ENCODE peak calls at places on chromosomes 2 and 18, in eight cellular contexts. One of them, this sample, is unnamed.

GRCh38 chr18:63848159-63848558 is 39.3 kb upstream of the SERPINB2 start:
- DNase-seq in neural progenitor cell: peak; percentile 66
- DNase-seq in pancreas: no peak
- DNase-seq in ovary: no peak
- DNase-seq in left ventricle myocardium inferior: no peak
- DNase-seq in AG04450: peak; percentile 37
- DNase-seq in endodermal cell: no peak
- DNase-seq in A549: peak; percentile 7
- DNase-seq in this sample: no peak

GRCh38 chr2:183162362-183162761 is 38.1 kb downstream of the NUP35 start:
- DNase-seq in neural progenitor cell: no peak
- DNase-seq in pancreas: no peak
- DNase-seq in ovary: no peak
- DNase-seq in left ventricle myocardium inferior: no peak
- DNase-seq in AG04450: peak; percentile 30
- DNase-seq in endodermal cell: no peak
- DNase-seq in A549: no peak
- DNase-seq in this sample: no peak

GRCh38 chr2:63023444-63023843 is 27.2 kb upstream of the OTX1 start:
- DNase-seq in neural progenitor cell: peak; percentile 61
- DNase-seq in pancreas: no peak
- DNase-seq in ovary: no peak
- DNase-seq in left ventricle myocardium inferior: no peak
- DNase-seq in AG04450: no peak
- DNase-seq in endodermal cell: peak; percentile 76
- DNase-seq in A549: peak; percentile 37
- DNase-seq in this sample: no peak

GRCh38 chr2:191385416-191386160 is 140.4 kb downstream of the MYO1B start:
- DNase-seq in neural progenitor cell: no peak
- DNase-seq in pancreas: no peak
- DNase-seq in ovary: no peak
- DNase-seq in left ventricle myocardium inferior: no peak
- DNase-seq in AG04450: no peak
- DNase-seq in endodermal cell: no peak
- DNase-seq in A549: no peak
- DNase-seq in this sample: no peak

GRCh38 chr2:132582360-132582759 is 87.6 kb downstream of the LYPD1 start:
- DNase-seq in neural progenitor cell: no peak
- DNase-seq in pancreas: peak; percentile 25
- DNase-seq in ovary: no peak
- DNase-seq in left ventricle myocardium inferior: no peak
- DNase-seq in AG04450: peak; percentile 29
- DNase-seq in endodermal cell: peak; percentile 51
- DNase-seq in A549: no peak
- DNase-seq in this sample: no peak

GRCh38 chr2:100125641-100126040 is 16.7 kb downstream of the AFF3 start:
- DNase-seq in neural progenitor cell: no peak
- DNase-seq in pancreas: no peak
- DNase-seq in ovary: no peak
- DNase-seq in left ventricle myocardium inferior: no peak
- DNase-seq in AG04450: no peak
- DNase-seq in endodermal cell: peak; percentile 41
- DNase-seq in A549: no peak
- DNase-seq in this sample: no peak

GRCh38 chr18:28767201-28767600 is 590.3 kb upstream of the CDH2 start:
- DNase-seq in neural progenitor cell: no peak
- DNase-seq in pancreas: no peak
- DNase-seq in ovary: no peak
- DNase-seq in left ventricle myocardium inferior: no peak
- DNase-seq in AG04450: no peak
- DNase-seq in endodermal cell: no peak
- DNase-seq in A549: no peak
- DNase-seq in this sample: no peak

GRCh38 chr2:8448822-8449577 is 232.9 kb upstream of the ID2 start:
- DNase-seq in neural progenitor cell: no peak
- DNase-seq in pancreas: no peak
- DNase-seq in ovary: no peak
- DNase-seq in left ventricle myocardium inferior: no peak
- DNase-seq in AG04450: no peak
- DNase-seq in endodermal cell: peak; percentile 33
- DNase-seq in A549: no peak
- DNase-seq in this sample: no peak

GRCh38 chr2:220178991-220179695 is 551.7 kb downstream of the SLC4A3 start:
- DNase-seq in neural progenitor cell: no peak
- DNase-seq in pancreas: no peak
- DNase-seq in ovary: no peak
- DNase-seq in left ventricle myocardium inferior: no peak
- DNase-seq in AG04450: no peak
- DNase-seq in endodermal cell: no peak
- DNase-seq in A549: no peak
- DNase-seq in this sample: no peak

GRCh38 chr2:176398783-176399182 is 129.5 kb downstream of the MTX2 start:
- DNase-seq in neural progenitor cell: no peak
- DNase-seq in pancreas: no peak
- DNase-seq in ovary: no peak
- DNase-seq in left ventricle myocardium inferior: no peak
- DNase-seq in AG04450: no peak
- DNase-seq in endodermal cell: no peak
- DNase-seq in A549: no peak
- DNase-seq in this sample: no peak

GRCh38 chr2:46923011-46923669 is 7.5 kb upstream of the MCFD2 start:
- DNase-seq in neural progenitor cell: no peak
- DNase-seq in pancreas: no peak
- DNase-seq in ovary: no peak
- DNase-seq in left ventricle myocardium inferior: no peak
- DNase-seq in AG04450: no peak
- DNase-seq in endodermal cell: no peak
- DNase-seq in A549: no peak
- DNase-seq in this sample: no peak

GRCh38 chr18:52504589-52504988 is 164.6 kb downstream of the DCC start:
- DNase-seq in neural progenitor cell: no peak
- DNase-seq in pancreas: no peak
- DNase-seq in ovary: no peak
- DNase-seq in left ventricle myocardium inferior: no peak
- DNase-seq in AG04450: no peak
- DNase-seq in endodermal cell: no peak
- DNase-seq in A549: no peak
- DNase-seq in this sample: no peak

GRCh38 chr2:206452750-206453149 is 9.4 kb downstream of the ADAM23 start:
- DNase-seq in neural progenitor cell: no peak
- DNase-seq in pancreas: no peak
- DNase-seq in ovary: no peak
- DNase-seq in left ventricle myocardium inferior: no peak
- DNase-seq in AG04450: no peak
- DNase-seq in endodermal cell: no peak
- DNase-seq in A549: no peak
- DNase-seq in this sample: no peak

GRCh38 chr2:239765076-239765845 is 259.9 kb downstream of the NDUFA10 start:
- DNase-seq in neural progenitor cell: no peak
- DNase-seq in pancreas: no peak
- DNase-seq in ovary: no peak
- DNase-seq in left ventricle myocardium inferior: no peak
- DNase-seq in AG04450: no peak
- DNase-seq in endodermal cell: no peak
- DNase-seq in A549: no peak
- DNase-seq in this sample: peak; percentile 34

GRCh38 chr2:15939854-15940660 is at the start of gene MYCN:
- DNase-seq in neural progenitor cell: peak; percentile 95
- DNase-seq in pancreas: no peak
- DNase-seq in ovary: peak; percentile 72
- DNase-seq in left ventricle myocardium inferior: peak; percentile 43
- DNase-seq in AG04450: no peak
- DNase-seq in endodermal cell: peak; percentile 96
- DNase-seq in A549: peak; percentile 44
- DNase-seq in this sample: no peak
- H3K4me3 ChIP-seq in neural progenitor cell: peak within 1 kb of the TSS; percentile 78
- H3K4me3 ChIP-seq in pancreas: peak within 1 kb of the TSS; percentile 50
- H3K4me3 ChIP-seq in ovary: peak within 1 kb of the TSS; percentile 44
- H3K4me3 ChIP-seq in left ventricle myocardium inferior: peak within 1 kb of the TSS; percentile 73
- H3K4me3 ChIP-seq in AG04450: no peak within 1 kb of the TSS
- H3K4me3 ChIP-seq in endodermal cell: peak within 1 kb of the TSS; percentile 87
- H3K4me3 ChIP-seq in A549: peak within 1 kb of the TSS; percentile 37
- H3K4me3 ChIP-seq in this sample: peak within 1 kb of the TSS; percentile 23

GRCh38 chr18:39604836-39605235 is 2039.2 kb upstream of the CELF4 start:
- DNase-seq in neural progenitor cell: no peak
- DNase-seq in pancreas: no peak
- DNase-seq in ovary: no peak
- DNase-seq in left ventricle myocardium inferior: no peak
- DNase-seq in AG04450: no peak
- DNase-seq in endodermal cell: no peak
- DNase-seq in A549: no peak
- DNase-seq in this sample: no peak
- H3K4me3 ChIP-seq in neural progenitor cell: no peak overlapping the region
- H3K4me3 ChIP-seq in pancreas: no peak overlapping the region
- H3K4me3 ChIP-seq in ovary: no peak overlapping the region
- H3K4me3 ChIP-seq in left ventricle myocardium inferior: no peak overlapping the region
- H3K4me3 ChIP-seq in AG04450: no peak overlapping the region
- H3K4me3 ChIP-seq in endodermal cell: no peak overlapping the region
- H3K4me3 ChIP-seq in A549: no peak overlapping the region
- H3K4me3 ChIP-seq in this sample: no peak overlapping the region

GRCh38 chr2:181970160-181970794 is 15.4 kb upstream of the PPP1R1C start:
- DNase-seq in neural progenitor cell: peak; percentile 42
- DNase-seq in pancreas: peak; percentile 57
- DNase-seq in ovary: no peak
- DNase-seq in left ventricle myocardium inferior: no peak
- DNase-seq in AG04450: no peak
- DNase-seq in endodermal cell: no peak
- DNase-seq in A549: no peak
- DNase-seq in this sample: no peak
- H3K4me3 ChIP-seq in neural progenitor cell: no peak overlapping the region
- H3K4me3 ChIP-seq in pancreas: no peak overlapping the region
- H3K4me3 ChIP-seq in ovary: no peak overlapping the region
- H3K4me3 ChIP-seq in left ventricle myocardium inferior: no peak overlapping the region
- H3K4me3 ChIP-seq in AG04450: no peak overlapping the region
- H3K4me3 ChIP-seq in endodermal cell: peak overlapping the region; percentile 11
- H3K4me3 ChIP-seq in A549: no peak overlapping the region
- H3K4me3 ChIP-seq in this sample: no peak overlapping the region

GRCh38 chr2:174337337-174338154 is 2.8 kb downstream of the SP9 start:
- DNase-seq in neural progenitor cell: peak; percentile 85
- DNase-seq in pancreas: no peak
- DNase-seq in ovary: no peak
- DNase-seq in left ventricle myocardium inferior: no peak
- DNase-seq in AG04450: no peak
- DNase-seq in endodermal cell: peak; percentile 81
- DNase-seq in A549: no peak
- DNase-seq in this sample: peak; percentile 75

GRCh38 chr2:174334278-174334715 is 457 bp upstream of the SP9 start:
- DNase-seq in neural progenitor cell: peak; percentile 52
- DNase-seq in pancreas: no peak
- DNase-seq in ovary: no peak
- DNase-seq in left ventricle myocardium inferior: no peak
- DNase-seq in AG04450: no peak
- DNase-seq in endodermal cell: peak; percentile 70
- DNase-seq in A549: no peak
- DNase-seq in this sample: no peak

GRCh38 chr2:174334781-174335604 is at the start of gene SP9:
- DNase-seq in neural progenitor cell: peak; percentile 95
- DNase-seq in pancreas: no peak
- DNase-seq in ovary: no peak
- DNase-seq in left ventricle myocardium inferior: no peak
- DNase-seq in AG04450: no peak
- DNase-seq in endodermal cell: peak; percentile 94
- DNase-seq in A549: peak; percentile 91
- DNase-seq in this sample: no peak

GRCh38 chr2:174336403-174337336 is 1.9 kb downstream of the SP9 start:
- DNase-seq in neural progenitor cell: peak; percentile 92
- DNase-seq in pancreas: no peak
- DNase-seq in ovary: no peak
- DNase-seq in left ventricle myocardium inferior: no peak
- DNase-seq in AG04450: no peak
- DNase-seq in endodermal cell: peak; percentile 89
- DNase-seq in A549: no peak
- DNase-seq in this sample: peak; percentile 71

GRCh38 chr2:174335605-174336402 is 1.1 kb downstream of the SP9 start:
- DNase-seq in neural progenitor cell: peak; percentile 82
- DNase-seq in pancreas: no peak
- DNase-seq in ovary: no peak
- DNase-seq in left ventricle myocardium inferior: no peak
- DNase-seq in AG04450: no peak
- DNase-seq in endodermal cell: peak; percentile 89
- DNase-seq in A549: no peak
- DNase-seq in this sample: peak; percentile 43
- H3K4me3 ChIP-seq in neural progenitor cell: peak overlapping the region; percentile 51
- H3K4me3 ChIP-seq in pancreas: peak overlapping the region; percentile 38
- H3K4me3 ChIP-seq in ovary: no peak overlapping the region
- H3K4me3 ChIP-seq in left ventricle myocardium inferior: peak overlapping the region; percentile 54
- H3K4me3 ChIP-seq in AG04450: peak overlapping the region; percentile 25
- H3K4me3 ChIP-seq in endodermal cell: peak overlapping the region; percentile 54
- H3K4me3 ChIP-seq in A549: peak overlapping the region; percentile 64
- H3K4me3 ChIP-seq in this sample: no peak overlapping the region

GRCh38 chr2:161426788-161427412 is 10.8 kb downstream of the TBR1 start:
- DNase-seq in neural progenitor cell: peak; percentile 54
- DNase-seq in pancreas: no peak
- DNase-seq in ovary: no peak
- DNase-seq in left ventricle myocardium inferior: no peak
- DNase-seq in AG04450: no peak
- DNase-seq in endodermal cell: peak; percentile 72
- DNase-seq in A549: no peak
- DNase-seq in this sample: no peak
- H3K4me3 ChIP-seq in neural progenitor cell: peak overlapping the region; percentile 30
- H3K4me3 ChIP-seq in pancreas: peak overlapping the region; percentile 28
- H3K4me3 ChIP-seq in ovary: no peak overlapping the region
- H3K4me3 ChIP-seq in left ventricle myocardium inferior: peak overlapping the region; percentile 42
- H3K4me3 ChIP-seq in AG04450: peak overlapping the region; percentile 8
- H3K4me3 ChIP-seq in endodermal cell: peak overlapping the region; percentile 19
- H3K4me3 ChIP-seq in A549: peak overlapping the region; percentile 26
- H3K4me3 ChIP-seq in this sample: peak overlapping the region; percentile 4

GRCh38 chr18:44742126-44742525 is 61.4 kb downstream of the SETBP1 start:
- DNase-seq in neural progenitor cell: no peak
- DNase-seq in pancreas: no peak
- DNase-seq in ovary: no peak
- DNase-seq in left ventricle myocardium inferior: no peak
- DNase-seq in AG04450: no peak
- DNase-seq in endodermal cell: no peak
- DNase-seq in A549: no peak
- DNase-seq in this sample: no peak

GRCh38 chr18:44742741-44743311 is 62.1 kb downstream of the SETBP1 start:
- DNase-seq in neural progenitor cell: peak; percentile 31
- DNase-seq in pancreas: peak; percentile 52
- DNase-seq in ovary: peak; percentile 93
- DNase-seq in left ventricle myocardium inferior: peak; percentile 54
- DNase-seq in AG04450: peak; percentile 4
- DNase-seq in endodermal cell: no peak
- DNase-seq in A549: no peak
- DNase-seq in this sample: peak; percentile 64

GRCh38 chr18:44743626-44744025 is 62.9 kb downstream of the SETBP1 start:
- DNase-seq in neural progenitor cell: peak; percentile 21
- DNase-seq in pancreas: no peak
- DNase-seq in ovary: no peak
- DNase-seq in left ventricle myocardium inferior: no peak
- DNase-seq in AG04450: no peak
- DNase-seq in endodermal cell: no peak
- DNase-seq in A549: no peak
- DNase-seq in this sample: no peak

GRCh38 chr18:44747157-44747556 is 66.5 kb downstream of the SETBP1 start:
- DNase-seq in neural progenitor cell: no peak
- DNase-seq in pancreas: no peak
- DNase-seq in ovary: no peak
- DNase-seq in left ventricle myocardium inferior: no peak
- DNase-seq in AG04450: no peak
- DNase-seq in endodermal cell: no peak
- DNase-seq in A549: no peak
- DNase-seq in this sample: no peak

GRCh38 chr18:44744206-44745180 is 63.8 kb downstream of the SETBP1 start:
- DNase-seq in neural progenitor cell: peak; percentile 90
- DNase-seq in pancreas: peak; percentile 75
- DNase-seq in ovary: no peak
- DNase-seq in left ventricle myocardium inferior: peak; percentile 43
- DNase-seq in AG04450: no peak
- DNase-seq in endodermal cell: peak; percentile 81
- DNase-seq in A549: no peak
- DNase-seq in this sample: peak; percentile 63
- H3K4me3 ChIP-seq in neural progenitor cell: peak overlapping the region; percentile 37
- H3K4me3 ChIP-seq in pancreas: no peak overlapping the region
- H3K4me3 ChIP-seq in ovary: no peak overlapping the region
- H3K4me3 ChIP-seq in left ventricle myocardium inferior: peak overlapping the region; percentile 39
- H3K4me3 ChIP-seq in AG04450: no peak overlapping the region
- H3K4me3 ChIP-seq in endodermal cell: no peak overlapping the region
- H3K4me3 ChIP-seq in A549: no peak overlapping the region
- H3K4me3 ChIP-seq in this sample: no peak overlapping the region